ENCODE peak calls at places on chromosomes 1 and 21, in four cellular contexts. E is A549, F is choroid plexus epithelial cell, T is fibroblast of lung. A is an unnamed sample.

GRCh38 chr1:24416666-24417391 is 1.2 kb downstream of the NIPAL3 start:
- DNase-seq in T (peak), F (peak), E (no peak), A (peak)

GRCh38 chr1:226063362-226064167 is 1.0 kb downstream of the H3-3A start:
- DNase-seq in F (peak), E (peak), T (peak), A (no peak)

GRCh38 chr1:163147019-163147418 is 55.7 kb downstream of the RGS5 start:
- DNase-seq in F (no peak), E (no peak), T (no peak), A (no peak)

GRCh38 chr21:41164981-41165650 is 2.8 kb upstream of the BACE2 start:
- DNase-seq in T (peak), F (no peak), E (peak), A (no peak)

GRCh38 chr1:87143413-87144135 is 185.1 kb upstream of the LMO4 start:
- DNase-seq in T (no peak), F (no peak), E (no peak), A (no peak)

GRCh38 chr1:158285756-158286241 is 3.9 kb upstream of the CD1C start:
- DNase-seq in T (no peak), E (no peak), F (no peak), A (no peak)

GRCh38 chr1:43981135-43981491 is 2.1 kb downstream of the B4GALT2 start:
- DNase-seq in E (no peak), F (no peak), T (no peak), A (no peak)

GRCh38 chr1:221040074-221040473 is 160.8 kb downstream of the HLX start:
- DNase-seq in T (no peak), F (no peak), E (no peak), A (no peak)

GRCh38 chr1:162128693-162129356 is 59.3 kb downstream of the NOS1AP start:
- DNase-seq in F (no peak), E (no peak), T (no peak), A (no peak)

GRCh38 chr1:64834734-64835133 is 89.9 kb downstream of the RAVER2 start:
- DNase-seq in T (peak), F (peak), E (no peak), A (peak)

GRCh38 chr1:199691540-199691939 is 336.0 kb upstream of the NR5A2 start:
- DNase-seq in E (no peak), F (peak), T (peak), A (peak)

GRCh38 chr1:237938553-237938952 is 47.8 kb upstream of the ZP4 start:
- DNase-seq in F (no peak), E (no peak), T (no peak), A (no peak)

GRCh38 chr1:9350011-9350907 is 57.6 kb downstream of the SPSB1 start:
- DNase-seq in F (no peak), T (peak), E (no peak), A (peak)

GRCh38 chr1:241391926-241392710 is 35.1 kb upstream of the RGS7 start:
- DNase-seq in F (no peak), T (peak), E (no peak), A (no peak)

DNA sequence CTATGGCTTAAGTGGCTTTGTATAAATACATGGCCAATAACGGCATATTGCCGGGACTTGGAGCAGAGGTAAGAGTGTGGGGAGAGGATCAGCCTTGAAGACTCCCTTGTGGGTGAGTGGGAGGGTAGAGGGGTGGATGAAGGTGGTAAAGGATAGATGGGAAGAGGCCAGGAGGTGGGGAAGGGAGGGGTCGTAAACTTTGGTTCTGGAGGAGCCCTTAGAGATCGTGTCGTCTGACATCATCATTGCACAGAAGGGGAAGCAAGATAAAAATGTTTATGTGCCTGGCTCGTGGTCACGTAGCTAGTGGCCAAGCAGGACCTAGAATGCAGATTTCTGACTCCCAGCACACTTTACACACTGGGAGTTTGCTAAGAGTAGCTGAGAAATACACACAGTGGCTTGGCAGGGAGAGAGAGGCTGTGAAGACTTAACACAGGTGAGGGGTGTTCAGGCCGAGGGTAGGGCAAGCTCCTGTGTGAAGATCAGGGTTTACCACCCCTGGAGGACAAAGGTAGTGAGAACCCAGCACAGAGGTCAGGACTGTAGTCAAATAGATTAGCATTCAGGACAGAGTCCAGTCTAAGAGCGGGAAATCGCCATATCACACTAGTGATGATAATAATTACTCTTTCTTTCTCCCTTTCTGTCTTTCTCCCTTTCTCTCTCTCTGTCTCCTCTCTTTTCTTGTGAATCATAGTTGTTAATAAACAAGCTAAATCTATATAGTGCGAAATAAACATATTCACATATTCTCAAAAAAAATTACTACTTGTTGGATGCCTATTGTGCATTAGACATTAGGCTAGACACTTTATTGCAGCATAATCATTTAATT is 75.5 kb downstream of the LRRC8D start:
- DNase-seq in E (no peak), F (no peak), T (no peak), A (no peak)
- H3K4me3 ChIP-seq in E (no peak), F (no peak), T (no peak), A (no peak)

DNA sequence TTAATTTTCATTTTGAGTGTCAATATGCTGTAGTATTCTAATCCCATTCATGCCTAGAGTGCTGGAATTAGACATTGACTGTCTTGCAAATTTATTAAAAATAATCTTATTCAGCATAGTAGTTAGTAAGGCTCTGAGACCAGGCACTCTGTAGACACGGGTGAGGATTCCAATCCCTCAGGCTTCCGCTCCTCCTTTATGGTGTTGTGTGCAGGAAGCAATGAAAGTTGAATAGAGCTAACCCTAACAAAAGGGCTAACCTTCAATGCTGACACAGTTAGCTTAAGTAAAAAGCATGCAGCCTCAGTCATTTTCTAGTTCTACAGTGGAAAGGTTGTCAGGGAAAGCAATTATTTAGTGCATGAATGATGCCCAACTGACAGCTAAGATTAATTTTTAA is 199.6 kb upstream of the SGIP1 start:
- DNase-seq in E (no peak), F (no peak), T (no peak), A (no peak)
- H3K4me3 ChIP-seq in E (peak), F (peak), T (no peak), A (no peak)

DNA sequence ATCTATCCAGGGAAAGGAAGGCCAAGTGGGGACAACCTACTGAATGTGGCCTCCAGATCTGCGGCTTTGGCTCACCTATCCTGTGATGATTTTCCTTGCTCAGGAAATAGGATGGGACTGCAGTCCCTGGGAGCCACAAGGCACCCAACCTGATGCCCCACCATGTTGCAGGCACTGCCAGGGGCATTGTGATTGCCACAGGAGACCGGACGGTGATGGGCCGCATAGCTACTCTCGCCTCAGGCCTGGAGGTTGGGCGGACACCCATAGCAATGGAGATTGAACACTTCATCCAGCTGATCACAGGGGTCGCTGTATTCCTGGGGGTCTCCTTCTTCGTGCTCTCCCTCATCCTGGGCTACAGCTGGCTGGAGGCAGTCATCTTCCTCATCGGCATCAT is 11.8 kb downstream of the ATP1A2 start:
- DNase-seq in T (no peak), F (no peak), E (no peak), A (no peak)
- H3K4me3 ChIP-seq in T (no peak), F (no peak), E (no peak), A (no peak)

GRCh38 chr21:45635271-45636151 is 8.0 kb upstream of the PCBP3 start:
- DNase-seq in E (no peak), T (no peak), F (no peak), A (no peak)

GRCh38 chr21:45632897-45633260 is 10.6 kb upstream of the PCBP3 start:
- DNase-seq in F (no peak), E (no peak), T (no peak), A (no peak)

GRCh38 chr21:45632165-45632896 is 11.2 kb upstream of the PCBP3 start:
- DNase-seq in T (no peak), E (no peak), F (no peak), A (no peak)

GRCh38 chr21:45636459-45636858 is 7.1 kb upstream of the PCBP3 start:
- DNase-seq in T (no peak), F (no peak), E (no peak), A (no peak)

GRCh38 chr21:45634511-45635183 is 8.9 kb upstream of the PCBP3 start:
- DNase-seq in T (no peak), E (no peak), F (peak), A (peak)
- H3K4me3 ChIP-seq in T (no peak), E (no peak), F (peak), A (no peak)

GRCh38 chr1:160193832-160194736 is 3.7 kb downstream of the CASQ1 start:
- DNase-seq in T (no peak), F (no peak), E (no peak), A (no peak)
- H3K4me3 ChIP-seq in T (no peak), F (no peak), E (no peak), A (no peak)

GRCh38 chr1:174789399-174789798 is 210.3 kb upstream of the CACYBP start:
- DNase-seq in F (peak), E (no peak), T (peak), A (peak)
- H3K4me3 ChIP-seq in F (no peak), E (no peak), T (no peak), A (no peak)

DNA sequence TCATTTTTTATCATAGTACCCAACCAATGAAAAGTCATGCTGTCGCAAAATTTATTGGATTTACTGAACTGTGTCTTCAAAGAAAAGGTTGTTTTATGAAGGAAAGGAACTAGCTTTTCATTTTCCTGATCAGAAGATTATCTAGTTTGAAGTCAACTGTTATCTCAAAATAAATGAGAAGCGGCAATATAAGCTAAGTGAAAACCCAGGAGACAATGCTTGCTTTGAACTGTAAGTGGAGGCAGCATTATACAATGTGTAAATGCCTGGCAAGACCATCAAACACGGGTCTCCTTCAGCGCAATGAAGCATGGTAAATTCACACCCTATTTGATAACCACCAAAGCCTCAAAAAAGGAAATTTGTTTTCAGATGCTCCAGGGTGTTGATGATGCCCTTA is 134.4 kb upstream of the PTBP2 start:
- DNase-seq in F (no peak), T (no peak), E (no peak), A (no peak)
- H3K4me3 ChIP-seq in F (no peak), T (no peak), E (no peak), A (no peak)

GRCh38 chr1:84163123-84164038 is 19.3 kb downstream of the PRKACB start:
- DNase-seq in E (no peak), F (no peak), T (peak), A (no peak)
- H3K4me3 ChIP-seq in E (no peak), F (no peak), T (peak), A (peak)

GRCh38 chr1:156584813-156585212 is 5.3 kb downstream of the TTC24 start:
- DNase-seq in E (peak), T (no peak), F (no peak), A (no peak)
- H3K4me3 ChIP-seq in E (no peak), T (no peak), F (no peak), A (no peak)